ENCODE peak calls at places on chromosomes 12 and 14, in six cellular contexts. P is RWPE2; S is cardiac muscle cell; G is CD4-positive, alpha-beta memory T cell; D is aorta; E is lower lobe of right lung. R is an unnamed sample.
A peak's percentile ranks its signal among the peaks of the same experiment; 100 is the strongest.

GRCh38 chr14:92659765-92660561 is 88.5 kb downstream of the LGMN start:
- DNase-seq in P (no peak), S (no peak), G (no peak), D (no peak), E (peak; percentile 74), R (peak; percentile 57)

GRCh38 chr12:8145754-8146415 is 10.9 kb upstream of the ZNF705A start:
- DNase-seq in P (no peak), S (no peak), G (no peak), D (peak; percentile 87), E (peak; percentile 55), R (peak; percentile 91)

GRCh38 chr12:27081668-27082091 is 698 bp downstream of the C12orf71 start:
- DNase-seq in P (peak; percentile 74), S (no peak), G (no peak), D (no peak), E (no peak), R (peak; percentile 30)

GRCh38 chr12:66290716-66291200 is 11.5 kb upstream of the HELB start:
- DNase-seq in P (no peak), S (no peak), G (peak; percentile 64), D (no peak), E (no peak), R (no peak)

GRCh38 chr12:111753144-111753881 is 13.4 kb upstream of the ALDH2 start:
- DNase-seq in P (no peak), S (peak; percentile 79), G (no peak), D (peak; percentile 89), E (peak; percentile 75), R (peak; percentile 77)

GRCh38 chr14:49512147-49512551 is 74.0 kb downstream of the RPS29 start:
- DNase-seq in P (peak; percentile 66), S (no peak), G (no peak), D (no peak), E (no peak), R (no peak)

GRCh38 chr12:107331912-107332311 is 238.6 kb upstream of the CRY1 start:
- DNase-seq in P (no peak), S (no peak), G (no peak), D (no peak), E (no peak), R (no peak)

GRCh38 chr12:80353254-80353653 is 90.8 kb upstream of the PTPRQ start:
- DNase-seq in P (no peak), S (no peak), G (no peak), D (no peak), E (no peak), R (no peak)

GRCh38 chr14:23910081-23910875 is 43.3 kb upstream of the DHRS4 start:
- DNase-seq in P (no peak), S (peak; percentile 76), G (no peak), D (no peak), E (no peak), R (no peak)

GRCh38 chr12:120711411-120711810 is 1.2 kb downstream of the UNC119B start:
- DNase-seq in P (no peak), S (no peak), G (no peak), D (no peak), E (no peak), R (no peak)

GRCh38 chr12:95339086-95339788 is 121.6 kb downstream of the VEZT start:
- DNase-seq in P (no peak), S (no peak), G (no peak), D (no peak), E (no peak), R (no peak)

GRCh38 chr12:2739832-2740641 is 54.7 kb upstream of the FKBP4 start:
- DNase-seq in P (no peak), S (peak; percentile 45), G (no peak), D (no peak), E (no peak), R (no peak)

GRCh38 chr14:55430024-55430690 is 10.3 kb downstream of the TBPL2 start:
- DNase-seq in P (peak; percentile 69), S (peak; percentile 74), G (peak; percentile 73), D (no peak), E (no peak), R (no peak)

GRCh38 chr14:50964683-50965390 is 20.6 kb upstream of the PYGL start:
- DNase-seq in P (peak; percentile 83), S (no peak), G (no peak), D (no peak), E (no peak), R (peak; percentile 71)

GRCh38 chr12:46260153-46260912 is 8.5 kb downstream of the SLC38A1 start:
- DNase-seq in P (no peak), S (peak; percentile 51), G (no peak), D (no peak), E (no peak), R (no peak)

GRCh38 chr14:81886588-81886987 is 352.9 kb upstream of the SEL1L start:
- DNase-seq in P (no peak), S (no peak), G (no peak), D (no peak), E (no peak), R (no peak)

GRCh38 chr14:75450381-75451276 is 22.8 kb downstream of the JDP2 start:
- DNase-seq in P (peak; percentile 88), S (no peak), G (no peak), D (peak; percentile 84), E (peak; percentile 62), R (peak; percentile 46)

GRCh38 chr12:56840922-56841321 is 77.8 kb downstream of the HSD17B6 start:
- DNase-seq in P (no peak), S (no peak), G (no peak), D (no peak), E (no peak), R (no peak)

GRCh38 chr12:30450872-30451271 is 244.8 kb downstream of the IPO8 start:
- DNase-seq in P (no peak), S (no peak), G (no peak), D (no peak), E (no peak), R (no peak)

GRCh38 chr14:102316746-102317563 is 2.6 kb upstream of the ZNF839 start:
- DNase-seq in P (peak; percentile 91), S (peak; percentile 90), G (peak; percentile 95), D (peak; percentile 97), E (peak; percentile 94), R (peak; percentile 98)

DNA sequence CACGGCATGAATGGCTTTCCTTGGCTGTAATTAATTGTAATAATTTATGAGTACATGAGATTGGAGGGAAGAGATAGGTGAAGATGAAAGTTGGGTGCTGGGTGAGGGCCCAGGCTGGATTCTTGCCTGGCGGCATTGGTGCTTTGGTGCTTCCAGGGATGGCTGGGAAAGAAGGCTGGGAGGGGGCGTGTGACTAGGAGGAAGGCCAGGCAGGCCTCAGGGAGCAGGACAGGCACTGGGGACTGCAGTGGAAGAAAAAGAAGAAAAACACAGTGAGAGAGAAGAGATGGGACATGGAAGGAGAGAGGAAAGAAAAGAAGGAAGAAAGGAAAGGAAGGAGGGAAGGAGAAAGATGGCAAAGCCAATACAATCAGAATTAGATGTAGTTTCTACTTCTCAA is 3.7 kb downstream of the HOXC9 start:
- DNase-seq in P (no peak), S (no peak), G (no peak), D (no peak), E (no peak), R (no peak)
- H3K27me3 ChIP-seq in P (peaks cover 88% of the 10 kb centered on the region), S (peaks cover 100% of the 10 kb centered on the region), G (peaks cover 87% of the 10 kb centered on the region), D (no peaks in the 10 kb centered on the region), E (peaks cover 99% of the 10 kb centered on the region), R (no peaks in the 10 kb centered on the region)

GRCh38 chr14:20302042-20302761 is 3.5 kb downstream of the TTC5 start:
- DNase-seq in P (no peak), S (no peak), G (no peak), D (no peak), E (no peak), R (no peak)

GRCh38 chr14:20305265-20306078 is at the start of gene TTC5:
- DNase-seq in P (no peak), S (peak; percentile 88), G (peak; percentile 89), D (peak; percentile 95), E (peak; percentile 88), R (peak; percentile 91)

DNA sequence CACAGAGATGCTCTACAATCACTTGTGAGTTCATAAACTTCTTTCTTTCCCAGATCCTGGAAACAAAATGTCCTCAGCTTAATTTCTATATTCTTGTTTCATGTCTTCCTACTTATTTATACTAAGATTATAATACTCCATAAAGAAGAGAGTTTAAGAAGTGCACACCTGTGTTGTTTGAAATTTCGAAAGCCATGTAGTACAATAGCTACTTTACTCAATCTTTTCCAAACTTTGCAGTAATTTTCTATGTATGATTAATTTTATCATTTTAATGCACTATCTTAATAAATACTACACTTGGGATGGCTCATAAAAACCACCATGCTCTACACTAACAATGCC is 300 bp upstream of the TTC5 start:
- DNase-seq in P (no peak), S (no peak), G (no peak), D (no peak), E (no peak), R (no peak)
- H3K27ac ChIP-seq in P (no peak overlapping the region), S (no peak overlapping the region), G (no peak overlapping the region), D (no peak overlapping the region), E (no peak overlapping the region), R (no peak overlapping the region)

DNA sequence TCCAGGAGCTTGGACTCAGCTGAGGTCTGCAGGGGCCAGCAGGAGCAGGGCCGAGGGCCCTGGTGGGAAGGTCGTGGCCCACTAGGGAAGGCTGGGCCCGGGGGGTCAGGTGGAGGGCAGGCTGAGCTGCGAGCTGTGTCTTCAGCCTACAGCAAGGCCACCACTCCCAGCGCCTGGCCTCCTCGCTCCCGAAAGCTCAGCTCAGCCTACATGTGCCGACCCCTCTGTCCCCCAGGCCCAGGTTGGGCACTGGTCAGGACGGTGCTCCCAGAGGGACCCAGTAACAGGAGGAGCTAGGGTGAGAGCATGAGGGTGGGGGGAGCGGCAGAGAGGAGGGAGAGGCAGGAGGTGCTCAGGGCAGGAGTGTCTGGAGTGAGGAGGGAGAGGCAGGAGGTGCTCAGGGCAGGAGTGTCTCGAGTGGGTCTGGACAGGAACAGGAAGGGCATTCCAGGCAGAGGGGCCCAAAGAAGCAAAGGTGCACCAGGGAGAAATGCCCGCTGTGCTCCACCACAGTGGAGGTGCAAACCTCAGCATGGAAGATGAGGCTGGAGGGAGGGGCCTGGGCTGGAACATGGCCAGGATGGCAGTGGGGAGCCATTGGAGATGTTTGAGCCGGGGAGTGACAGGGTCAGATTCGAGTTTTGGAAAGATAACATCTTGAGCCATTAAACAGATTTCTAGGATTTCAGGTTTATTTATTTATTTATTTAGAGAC is 29.1 kb upstream of the GPR132 start:
- DNase-seq in P (peak; percentile 76), S (no peak), G (no peak), D (peak; percentile 65), E (peak; percentile 59), R (no peak)
- H3K27me3 ChIP-seq in P (no peaks in the 10 kb centered on the region), S (no peaks in the 10 kb centered on the region), G (no peaks in the 10 kb centered on the region), D (no peaks in the 10 kb centered on the region), E (no peaks in the 10 kb centered on the region), R (no peaks in the 10 kb centered on the region)

DNA sequence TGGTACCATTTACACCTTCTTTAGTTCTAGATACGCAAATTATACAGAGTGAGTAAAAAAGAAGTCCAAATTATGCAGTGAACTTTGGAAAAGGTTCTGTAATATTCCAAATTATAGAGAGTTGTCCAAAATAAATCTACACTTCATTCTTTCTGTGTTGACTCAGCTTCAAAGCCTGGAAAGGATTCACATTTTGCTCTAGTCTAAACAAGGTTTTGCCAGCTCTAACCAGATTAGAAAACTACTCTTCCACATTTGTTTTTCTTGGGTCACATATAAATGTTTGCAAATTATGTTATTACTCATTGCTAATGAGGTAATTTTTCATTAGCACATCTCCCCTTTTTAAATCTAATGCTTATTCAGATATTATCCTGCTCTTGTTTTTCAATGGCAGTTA is 1562.4 kb upstream of the SEL1L start:
- DNase-seq in P (no peak), S (no peak), G (no peak), D (no peak), E (no peak), R (no peak)
- H3K27ac ChIP-seq in P (no peak overlapping the region), S (no peak overlapping the region), G (no peak overlapping the region), D (no peak overlapping the region), E (no peak overlapping the region), R (no peak overlapping the region)

GRCh38 chr14:67609642-67610310 is 9.7 kb upstream of the PIGH start:
- DNase-seq in P (no peak), S (no peak), G (no peak), D (no peak), E (no peak), R (no peak)

GRCh38 chr14:67607646-67608045 is 7.6 kb upstream of the PIGH start:
- DNase-seq in P (no peak), S (no peak), G (no peak), D (no peak), E (no peak), R (no peak)

GRCh38 chr14:67610491-67610890 is 9.2 kb upstream of the ARG2 start:
- DNase-seq in P (no peak), S (no peak), G (no peak), D (no peak), E (no peak), R (no peak)
- H3K27me3 ChIP-seq in P (no peaks in the 10 kb centered on the region), S (peaks cover 48% of the 10 kb centered on the region), G (no peaks in the 10 kb centered on the region), D (no peaks in the 10 kb centered on the region), E (no peaks in the 10 kb centered on the region), R (no peaks in the 10 kb centered on the region)